ENCODE peak calls at places on chromosomes 5 and 9, in seven cellular contexts. O, R, D, Q, J, M and C are unnamed samples.

GRCh38 chr9:26579047-26579446 is 313.6 kb downstream of the CAAP1 start:
- DNase-seq in R (no peak), O (no peak), Q (no peak), M (no peak), D (no peak), J (no peak), C (no peak)

GRCh38 chr9:95206143-95206542 is 111.4 kb downstream of the FANCC start:
- DNase-seq in O (no peak), M (no peak), R (peak; percentile 36), J (no peak), Q (no peak), D (no peak), C (no peak)

GRCh38 chr9:124884376-124884775 is 22.4 kb downstream of the ARPC5L start:
- DNase-seq in Q (no peak), D (no peak), R (no peak), O (no peak), J (no peak), M (no peak), C (no peak)

GRCh38 chr5:134171972-134172371 is 4.8 kb downstream of the SKP1 start:
- DNase-seq in O (no peak), Q (no peak), D (no peak), R (no peak), J (no peak), M (peak; percentile 38), C (no peak)

GRCh38 chr5:135441256-135441915 is 5.8 kb downstream of the DCANP1 start:
- DNase-seq in R (no peak), J (no peak), Q (no peak), D (no peak), O (no peak), M (no peak), C (peak; percentile 15)

GRCh38 chr9:98518556-98518955 is 190.2 kb downstream of the GABBR2 start:
- DNase-seq in Q (no peak), D (no peak), R (no peak), M (no peak), O (no peak), J (no peak), C (peak; percentile 20)

GRCh38 chr5:135996611-135997010 is 32.2 kb upstream of the TGFBI start:
- DNase-seq in J (no peak), Q (no peak), O (peak; percentile 67), M (no peak), D (no peak), R (peak; percentile 66), C (no peak)

GRCh38 chr5:10635257-10635860 is 71.5 kb downstream of the ANKRD33B start:
- DNase-seq in Q (no peak), J (no peak), O (peak; percentile 42), D (no peak), M (peak; percentile 35), R (peak; percentile 80), C (no peak)

GRCh38 chr5:181120761-181121160 is 10.2 kb downstream of the OR2V1 start:
- DNase-seq in M (peak; percentile 18), J (no peak), D (no peak), Q (no peak), R (no peak), O (no peak), C (no peak)

GRCh38 chr5:40518511-40518917 is 161.2 kb upstream of the PTGER4 start:
- DNase-seq in M (peak; percentile 97), D (no peak), Q (no peak), O (no peak), R (peak; percentile 76), J (no peak), C (no peak)

GRCh38 chr5:141735823-141736222 is 53.8 kb upstream of the ARAP3 start:
- DNase-seq in Q (peak; percentile 64), D (no peak), R (no peak), O (no peak), M (no peak), J (no peak), C (no peak)

DNA sequence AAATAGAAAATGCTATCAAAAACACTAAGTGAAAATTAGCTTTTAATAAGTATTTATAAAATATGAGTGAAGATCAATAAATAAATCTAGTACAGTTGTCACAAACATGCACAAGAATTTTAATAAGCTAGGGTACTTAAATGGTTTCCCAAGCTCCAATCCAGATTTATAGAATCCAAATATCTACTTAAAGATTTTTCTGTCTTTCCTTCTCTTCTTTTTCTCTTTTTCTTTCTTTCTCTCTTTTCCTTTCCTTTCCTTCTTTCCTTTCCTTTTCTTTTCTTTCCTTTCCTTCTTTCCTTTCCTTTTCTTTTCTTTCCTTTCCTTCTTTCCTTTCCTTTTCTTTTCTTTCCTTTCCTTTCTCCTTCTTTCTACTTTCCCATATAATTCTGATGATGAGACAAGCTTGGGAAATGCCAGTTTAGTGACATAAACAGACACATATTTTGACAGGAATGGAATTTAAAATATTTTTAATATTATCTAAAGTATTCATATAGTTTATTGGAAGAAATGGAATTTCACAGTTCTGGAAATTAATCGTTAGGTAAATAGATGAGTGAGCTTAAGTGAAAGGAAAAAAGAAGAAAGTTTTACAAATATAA is 832.8 kb downstream of the NR2F1-AS1 start:
- DNase-seq in D (no peak), Q (no peak), J (no peak), O (no peak), R (no peak), M (no peak), C (no peak)
- H3K18ac ChIP-seq in D (no peak overlapping the region), Q (no peak overlapping the region), J (no peak overlapping the region), O (no peak overlapping the region), R (no peak overlapping the region), M (no peak overlapping the region), C (no peak overlapping the region)

DNA sequence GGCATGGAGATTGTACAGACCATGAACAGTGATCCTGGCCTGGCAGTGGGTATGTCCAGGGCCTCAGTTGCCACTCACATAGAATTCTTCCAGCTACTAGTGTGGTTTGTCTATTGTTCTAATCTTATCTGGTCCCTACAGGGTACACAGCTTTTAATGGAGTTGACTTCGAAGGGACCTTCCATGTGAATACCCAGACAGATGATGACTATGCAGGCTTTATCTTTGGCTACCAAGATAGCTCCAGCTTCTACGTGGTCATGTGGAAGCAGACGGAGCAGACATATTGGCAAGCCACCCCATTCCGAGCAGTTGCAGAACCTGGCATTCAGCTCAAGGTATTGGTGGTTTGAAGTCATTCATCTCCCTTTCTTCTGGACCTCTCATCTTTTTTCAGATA is 43.8 kb downstream of the THBS4 start:
- DNase-seq in O (no peak), Q (no peak), M (no peak), D (no peak), J (no peak), R (no peak), C (no peak)
- H3K18ac ChIP-seq in O (no peak overlapping the region), Q (no peak overlapping the region), M (no peak overlapping the region), D (no peak overlapping the region), J (no peak overlapping the region), R (no peak overlapping the region), C (no peak overlapping the region)

GRCh38 chr5:5585751-5586341 is 163.4 kb downstream of the ICE1 start:
- DNase-seq in D (no peak), R (no peak), Q (no peak), O (no peak), M (peak; percentile 8), J (no peak), C (no peak)
- H3K18ac ChIP-seq in D (no peak overlapping the region), R (no peak overlapping the region), Q (no peak overlapping the region), O (no peak overlapping the region), M (no peak overlapping the region), J (no peak overlapping the region), C (no peak overlapping the region)

GRCh38 chr5:172788771-172789686 is 18.0 kb upstream of the DUSP1 start:
- DNase-seq in D (no peak), O (peak; percentile 79), M (peak; percentile 67), R (no peak), Q (peak; percentile 69), J (no peak), C (peak; percentile 49)
- H3K18ac ChIP-seq in D (peak overlapping the region; percentile 81), O (peak overlapping the region; percentile 80), M (no peak overlapping the region), R (no peak overlapping the region), Q (peak overlapping the region; percentile 81), J (no peak overlapping the region), C (no peak overlapping the region)

GRCh38 chr5:96502247-96502646 is 69.2 kb upstream of the PCSK1 start:
- DNase-seq in M (no peak), D (no peak), R (no peak), O (no peak), J (no peak), Q (no peak), C (no peak)

GRCh38 chr5:96509313-96509712 is 76.3 kb upstream of the PCSK1 start:
- DNase-seq in Q (no peak), D (no peak), O (peak; percentile 28), M (peak; percentile 14), R (peak; percentile 31), J (no peak), C (no peak)

GRCh38 chr5:96509721-96510383 is 76.8 kb upstream of the PCSK1 start:
- DNase-seq in J (no peak), O (peak; percentile 96), D (no peak), M (peak; percentile 55), Q (no peak), R (peak; percentile 97), C (no peak)

DNA sequence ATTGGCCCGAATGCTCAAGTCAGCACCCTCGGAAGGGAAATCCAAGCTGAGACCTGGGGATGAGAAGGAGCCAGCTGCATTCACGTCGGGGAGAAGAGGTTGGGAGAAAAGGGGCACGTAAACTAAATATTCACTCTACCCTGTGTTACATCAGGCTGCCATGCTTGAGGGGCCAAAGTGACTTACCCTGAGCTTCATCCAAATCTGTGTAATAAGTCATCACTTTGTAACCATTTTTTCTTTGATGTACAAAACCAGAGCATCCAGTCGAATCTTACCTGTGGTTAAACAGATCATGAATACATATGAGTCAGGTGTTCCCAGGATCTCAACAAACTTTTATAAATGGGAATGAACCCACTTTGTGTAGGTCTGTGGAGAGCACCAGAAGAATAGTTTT is 74.1 kb upstream of the PCSK1 start:
- DNase-seq in D (no peak), J (no peak), O (no peak), R (no peak), M (no peak), Q (no peak), C (no peak)
- H3K18ac ChIP-seq in D (no peak overlapping the region), J (no peak overlapping the region), O (no peak overlapping the region), R (no peak overlapping the region), M (no peak overlapping the region), Q (no peak overlapping the region), C (no peak overlapping the region)

GRCh38 chr5:35324201-35324600 is 93.9 kb upstream of the PRLR start:
- DNase-seq in J (no peak), M (no peak), Q (no peak), D (no peak), R (no peak), O (no peak), C (no peak)
- H3K18ac ChIP-seq in J (no peak overlapping the region), M (no peak overlapping the region), Q (no peak overlapping the region), D (peak overlapping the region; percentile 41), R (no peak overlapping the region), O (no peak overlapping the region), C (no peak overlapping the region)

DNA sequence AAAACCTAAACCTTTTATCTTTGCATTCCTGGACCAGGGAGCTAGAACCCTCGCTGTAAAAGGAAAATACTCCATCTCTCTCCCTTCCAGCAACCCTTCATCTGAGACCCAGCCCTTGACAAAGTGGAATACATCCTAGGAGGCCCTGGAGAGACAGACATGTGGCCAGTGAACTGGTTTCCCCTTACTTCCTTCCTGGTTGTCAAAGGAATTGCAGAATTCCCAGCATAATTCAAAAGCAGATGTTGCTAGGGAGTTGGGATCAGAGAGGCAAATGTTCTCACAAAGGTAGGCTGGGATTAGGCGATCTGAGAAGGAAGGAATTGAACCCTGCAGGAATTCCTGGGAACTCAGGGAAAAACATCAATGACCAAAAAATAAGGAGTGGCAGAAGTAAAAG is 80.9 kb downstream of the MARCHF3 start:
- DNase-seq in M (no peak), R (no peak), J (no peak), O (no peak), D (no peak), Q (no peak), C (no peak)
- H3K18ac ChIP-seq in M (no peak overlapping the region), R (no peak overlapping the region), J (no peak overlapping the region), O (no peak overlapping the region), D (no peak overlapping the region), Q (no peak overlapping the region), C (no peak overlapping the region)